ENCODE peak calls at places on chromosomes 2 and 18, in seven cellular contexts. One of them, this sample, is unnamed.

GRCh38 chr2:140442319-140442718 is 1662.1 kb upstream of the NXPH2 start:
- DNase-seq in GM23338: no peak
- DNase-seq in psoas muscle: no peak
- DNase-seq in GM10248: no peak
- DNase-seq in cardiac fibroblast: peak
- DNase-seq in stomach: no peak
- DNase-seq in coronary artery: no peak
- DNase-seq in this sample: no peak

GRCh38 chr2:192236136-192236535 is 41.4 kb upstream of the TMEFF2 start:
- DNase-seq in GM23338: no peak
- DNase-seq in psoas muscle: no peak
- DNase-seq in GM10248: no peak
- DNase-seq in stomach: no peak
- DNase-seq in coronary artery: no peak
- DNase-seq in cardiac fibroblast: peak
- DNase-seq in this sample: no peak

GRCh38 chr2:230925879-230926765 is 1.1 kb upstream of the GPR55 start:
- DNase-seq in psoas muscle: no peak
- DNase-seq in cardiac fibroblast: no peak
- DNase-seq in GM23338: no peak
- DNase-seq in stomach: peak
- DNase-seq in coronary artery: peak
- DNase-seq in GM10248: peak
- DNase-seq in this sample: peak

GRCh38 chr2:98500561-98500960 is 55.9 kb downstream of the INPP4A start:
- DNase-seq in GM10248: no peak
- DNase-seq in cardiac fibroblast: no peak
- DNase-seq in psoas muscle: no peak
- DNase-seq in coronary artery: no peak
- DNase-seq in stomach: no peak
- DNase-seq in GM23338: no peak
- DNase-seq in this sample: no peak

GRCh38 chr2:197072533-197072932 is 146.0 kb upstream of the PGAP1 start:
- DNase-seq in GM23338: no peak
- DNase-seq in stomach: no peak
- DNase-seq in coronary artery: no peak
- DNase-seq in GM10248: no peak
- DNase-seq in cardiac fibroblast: peak
- DNase-seq in psoas muscle: no peak
- DNase-seq in this sample: no peak

GRCh38 chr2:26086155-26086634 is 52.3 kb downstream of the RAB10 start:
- DNase-seq in GM10248: peak
- DNase-seq in coronary artery: no peak
- DNase-seq in cardiac fibroblast: peak
- DNase-seq in GM23338: no peak
- DNase-seq in stomach: no peak
- DNase-seq in psoas muscle: no peak
- DNase-seq in this sample: no peak

GRCh38 chr2:151860613-151861146 is 32.5 kb upstream of the ARL5A start:
- DNase-seq in GM10248: no peak
- DNase-seq in GM23338: no peak
- DNase-seq in coronary artery: no peak
- DNase-seq in psoas muscle: no peak
- DNase-seq in stomach: no peak
- DNase-seq in cardiac fibroblast: no peak
- DNase-seq in this sample: no peak

GRCh38 chr2:200442471-200442870 is 67.4 kb downstream of the KCTD18 start:
- DNase-seq in psoas muscle: no peak
- DNase-seq in GM23338: no peak
- DNase-seq in GM10248: no peak
- DNase-seq in cardiac fibroblast: peak
- DNase-seq in stomach: no peak
- DNase-seq in coronary artery: no peak
- DNase-seq in this sample: no peak

GRCh38 chr18:29083545-29083944 is 906.6 kb upstream of the CDH2 start:
- DNase-seq in psoas muscle: no peak
- DNase-seq in GM10248: no peak
- DNase-seq in GM23338: no peak
- DNase-seq in stomach: no peak
- DNase-seq in coronary artery: no peak
- DNase-seq in cardiac fibroblast: peak
- DNase-seq in this sample: no peak

GRCh38 chr2:36609507-36609906 is 11.5 kb upstream of the FEZ2 start:
- DNase-seq in psoas muscle: no peak
- DNase-seq in GM10248: no peak
- DNase-seq in stomach: no peak
- DNase-seq in coronary artery: no peak
- DNase-seq in GM23338: no peak
- DNase-seq in cardiac fibroblast: no peak
- DNase-seq in this sample: no peak

GRCh38 chr2:237141556-237141955 is 55.9 kb downstream of the COPS8 start:
- DNase-seq in GM10248: no peak
- DNase-seq in coronary artery: peak
- DNase-seq in stomach: no peak
- DNase-seq in GM23338: no peak
- DNase-seq in cardiac fibroblast: peak
- DNase-seq in psoas muscle: peak
- DNase-seq in this sample: no peak

GRCh38 chr2:14899621-14900414 is 267.3 kb downstream of the LRATD1 start:
- DNase-seq in GM10248: no peak
- DNase-seq in GM23338: no peak
- DNase-seq in coronary artery: no peak
- DNase-seq in cardiac fibroblast: no peak
- DNase-seq in stomach: no peak
- DNase-seq in psoas muscle: no peak
- DNase-seq in this sample: no peak

GRCh38 chr2:171018522-171018921 is 89.5 kb downstream of the GORASP2 start:
- DNase-seq in cardiac fibroblast: no peak
- DNase-seq in coronary artery: no peak
- DNase-seq in psoas muscle: no peak
- DNase-seq in stomach: no peak
- DNase-seq in GM23338: no peak
- DNase-seq in GM10248: peak
- DNase-seq in this sample: no peak

GRCh38 chr2:128643221-128644065 is 324.8 kb upstream of the HS6ST1 start:
- DNase-seq in GM10248: no peak
- DNase-seq in coronary artery: peak
- DNase-seq in cardiac fibroblast: no peak
- DNase-seq in psoas muscle: no peak
- DNase-seq in GM23338: no peak
- DNase-seq in stomach: peak
- DNase-seq in this sample: no peak

GRCh38 chr2:118047273-118047898 is 33.5 kb upstream of the CCDC93 start:
- DNase-seq in psoas muscle: no peak
- DNase-seq in GM10248: no peak
- DNase-seq in cardiac fibroblast: peak
- DNase-seq in stomach: no peak
- DNase-seq in coronary artery: no peak
- DNase-seq in GM23338: no peak
- DNase-seq in this sample: no peak

GRCh38 chr2:188937228-188938220 is 36.6 kb upstream of the COL3A1 start:
- DNase-seq in GM10248: no peak
- DNase-seq in stomach: no peak
- DNase-seq in psoas muscle: no peak
- DNase-seq in GM23338: no peak
- DNase-seq in coronary artery: no peak
- DNase-seq in cardiac fibroblast: peak
- DNase-seq in this sample: no peak

GRCh38 chr2:219230201-219230540 is 565 bp downstream of the ANKZF1 start:
- DNase-seq in GM10248: peak
- DNase-seq in stomach: peak
- DNase-seq in psoas muscle: no peak
- DNase-seq in GM23338: peak
- DNase-seq in coronary artery: no peak
- DNase-seq in cardiac fibroblast: peak
- DNase-seq in this sample: no peak

GRCh38 chr2:108194409-108195132 is 45.2 kb upstream of the SULT1C3 start:
- DNase-seq in cardiac fibroblast: peak
- DNase-seq in GM10248: no peak
- DNase-seq in coronary artery: no peak
- DNase-seq in psoas muscle: no peak
- DNase-seq in stomach: no peak
- DNase-seq in GM23338: peak
- DNase-seq in this sample: no peak

GRCh38 chr18:79786781-79787526 is 10.8 kb upstream of the KCNG2 start:
- DNase-seq in psoas muscle: no peak
- DNase-seq in GM10248: no peak
- DNase-seq in GM23338: no peak
- DNase-seq in stomach: no peak
- DNase-seq in cardiac fibroblast: peak
- DNase-seq in coronary artery: no peak
- DNase-seq in this sample: no peak

GRCh38 chr2:132564065-132564464 is 105.9 kb downstream of the LYPD1 start:
- DNase-seq in coronary artery: no peak
- DNase-seq in stomach: no peak
- DNase-seq in GM23338: no peak
- DNase-seq in cardiac fibroblast: no peak
- DNase-seq in psoas muscle: no peak
- DNase-seq in GM10248: no peak
- DNase-seq in this sample: no peak

GRCh38 chr2:13056259-13056843 is 339.6 kb downstream of the TRIB2 start:
- DNase-seq in coronary artery: no peak
- DNase-seq in stomach: no peak
- DNase-seq in cardiac fibroblast: peak
- DNase-seq in GM23338: peak
- DNase-seq in GM10248: no peak
- DNase-seq in psoas muscle: no peak
- DNase-seq in this sample: no peak

GRCh38 chr2:219477815-219478214 is 20.9 kb upstream of the GMPPA start:
- DNase-seq in GM10248: no peak
- DNase-seq in cardiac fibroblast: no peak
- DNase-seq in GM23338: no peak
- DNase-seq in psoas muscle: no peak
- DNase-seq in coronary artery: no peak
- DNase-seq in stomach: no peak
- DNase-seq in this sample: no peak

GRCh38 chr2:212546669-212547068 is 8.1 kb upstream of the ERBB4 start:
- DNase-seq in GM23338: no peak
- DNase-seq in cardiac fibroblast: no peak
- DNase-seq in psoas muscle: no peak
- DNase-seq in stomach: no peak
- DNase-seq in coronary artery: no peak
- DNase-seq in GM10248: no peak
- DNase-seq in this sample: no peak

DNA sequence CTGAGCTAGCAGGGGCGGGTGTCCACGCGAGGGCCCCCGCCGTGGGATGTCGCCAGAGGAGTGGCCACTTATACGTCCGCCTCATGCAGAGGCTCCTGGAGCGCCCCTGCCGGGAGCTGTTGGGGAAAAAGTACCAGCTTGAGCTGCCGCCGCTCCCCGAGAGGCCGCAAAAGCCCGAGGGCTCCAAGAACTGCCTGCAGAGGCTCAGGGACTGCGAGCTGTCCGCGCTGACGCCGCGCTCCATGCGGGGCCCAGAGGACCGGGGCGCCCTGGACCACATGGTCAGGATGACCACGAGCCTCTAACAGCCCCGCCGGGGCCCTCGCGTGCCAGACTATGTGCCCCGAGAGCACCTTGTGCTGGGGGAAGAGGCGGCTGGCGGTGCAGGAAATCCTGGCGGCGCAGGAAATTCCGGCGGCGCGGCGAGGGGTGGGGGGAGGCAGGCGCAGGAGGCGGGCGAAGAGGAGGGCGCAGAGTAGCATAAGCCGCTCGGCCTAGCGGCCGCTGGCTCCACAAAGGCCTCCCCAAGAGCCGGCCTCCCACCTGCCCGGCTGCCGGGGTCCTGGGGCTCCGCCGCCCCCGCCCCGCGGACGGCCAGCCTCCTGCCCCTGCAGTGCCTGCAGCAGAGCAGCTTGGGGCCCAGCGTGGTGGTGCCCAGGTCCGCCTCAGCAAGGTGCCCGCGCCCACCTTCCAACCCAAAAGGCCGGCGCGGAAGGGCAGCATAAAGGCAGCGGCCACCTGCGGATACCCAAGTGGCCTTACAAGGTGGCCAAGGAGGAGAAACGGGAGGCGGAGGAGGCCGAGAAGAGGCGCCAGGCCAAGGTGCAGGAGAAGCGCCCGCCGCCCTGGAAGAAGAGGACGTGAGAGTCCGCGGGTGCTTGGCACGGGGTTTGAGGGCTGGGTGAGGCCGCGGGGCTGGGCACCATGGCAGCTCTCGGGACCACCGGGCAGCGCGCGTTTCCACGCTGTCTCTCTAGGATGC is 42.1 kb upstream of the TRIM43B start:
- DNase-seq in GM10248: peak
- DNase-seq in cardiac fibroblast: peak
- DNase-seq in stomach: peak
- DNase-seq in GM23338: peak
- DNase-seq in psoas muscle: peak
- DNase-seq in coronary artery: peak
- DNase-seq in this sample: no peak
- TF ChIP-seq CTCF in GM10248: peak
- TF ChIP-seq CTCF in cardiac fibroblast: peak
- TF ChIP-seq CTCF in stomach: no peak
- TF ChIP-seq CTCF in GM23338: no peak
- TF ChIP-seq CTCF in psoas muscle: peak
- TF ChIP-seq CTCF in coronary artery: no peak
- TF ChIP-seq CTCF in this sample: no peak

DNA sequence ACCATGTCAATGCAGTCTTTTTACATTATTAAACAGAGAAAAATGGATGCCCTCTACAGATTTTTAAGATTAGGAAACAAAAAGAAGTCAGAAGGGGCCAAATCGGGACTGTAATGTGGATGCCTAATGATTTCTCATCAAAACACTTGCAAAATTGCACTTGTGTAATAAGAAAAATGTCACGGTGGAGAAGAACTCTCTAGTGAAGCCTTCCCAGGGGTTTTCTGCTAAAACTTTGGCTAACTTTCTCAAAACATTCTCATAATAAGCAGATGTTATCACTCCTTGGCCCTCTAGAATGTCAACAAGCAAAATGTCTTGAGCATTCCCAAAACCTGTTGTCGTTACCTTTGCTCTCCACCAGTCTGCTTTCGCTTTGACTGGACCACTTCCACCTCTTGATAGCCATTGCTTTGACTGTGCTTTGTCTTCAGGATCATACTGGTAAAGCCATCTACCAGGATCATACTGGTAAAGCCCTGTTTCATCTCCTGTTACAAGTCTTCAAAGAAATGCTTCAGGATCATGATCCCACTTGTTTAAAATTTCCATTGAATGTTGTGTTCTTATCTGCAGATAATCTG is 226.8 kb downstream of the TNS1 start:
- DNase-seq in stomach: no peak
- DNase-seq in GM23338: peak
- DNase-seq in coronary artery: no peak
- DNase-seq in psoas muscle: no peak
- DNase-seq in GM10248: no peak
- DNase-seq in cardiac fibroblast: no peak
- DNase-seq in this sample: no peak
- TF ChIP-seq CTCF in stomach: no peak
- TF ChIP-seq CTCF in GM23338: no peak
- TF ChIP-seq CTCF in coronary artery: no peak
- TF ChIP-seq CTCF in psoas muscle: no peak
- TF ChIP-seq CTCF in GM10248: no peak
- TF ChIP-seq CTCF in cardiac fibroblast: no peak
- TF ChIP-seq CTCF in this sample: no peak

GRCh38 chr18:45945669-45946068 is 21.5 kb downstream of the EPG5 start:
- DNase-seq in cardiac fibroblast: no peak
- DNase-seq in coronary artery: no peak
- DNase-seq in stomach: no peak
- DNase-seq in GM10248: no peak
- DNase-seq in GM23338: no peak
- DNase-seq in psoas muscle: no peak
- DNase-seq in this sample: no peak
- TF ChIP-seq CTCF in cardiac fibroblast: no peak
- TF ChIP-seq CTCF in coronary artery: no peak
- TF ChIP-seq CTCF in stomach: no peak
- TF ChIP-seq CTCF in GM10248: no peak
- TF ChIP-seq CTCF in GM23338: no peak
- TF ChIP-seq CTCF in psoas muscle: no peak
- TF ChIP-seq CTCF in this sample: no peak

GRCh38 chr18:48037481-48038271 is 107.2 kb upstream of the SMAD2 start:
- DNase-seq in GM23338: peak
- DNase-seq in cardiac fibroblast: no peak
- DNase-seq in GM10248: no peak
- DNase-seq in stomach: peak
- DNase-seq in psoas muscle: no peak
- DNase-seq in coronary artery: peak
- DNase-seq in this sample: peak
- TF ChIP-seq CTCF in GM23338: peak
- TF ChIP-seq CTCF in cardiac fibroblast: peak
- TF ChIP-seq CTCF in GM10248: no peak
- TF ChIP-seq CTCF in stomach: peak
- TF ChIP-seq CTCF in psoas muscle: no peak
- TF ChIP-seq CTCF in coronary artery: no peak
- TF ChIP-seq CTCF in this sample: no peak

This sample was measured in CD14-positive monocyte.